ENCODE peak calls at places on chromosomes 7 and 10, in eight cellular contexts. One of them, this sample, is unnamed.

GRCh38 chr10:789831-790701 is 100.6 kb upstream of the DIP2C start:
- DNase-seq in stomach: peak
- DNase-seq in upper lobe of left lung: peak
- DNase-seq in SK-N-SH: peak
- DNase-seq in A549: no peak
- DNase-seq in transverse colon: no peak
- DNase-seq in K562: no peak
- DNase-seq in GM12878: no peak
- DNase-seq in this sample: peak

GRCh38 chr7:133542209-133542780 is 289.4 kb downstream of the EXOC4 start:
- DNase-seq in stomach: no peak
- DNase-seq in A549: no peak
- DNase-seq in transverse colon: no peak
- DNase-seq in SK-N-SH: no peak
- DNase-seq in upper lobe of left lung: no peak
- DNase-seq in K562: no peak
- DNase-seq in GM12878: no peak
- DNase-seq in this sample: no peak

GRCh38 chr10:30493609-30494530 is 59.9 kb downstream of the MAP3K8 start:
- DNase-seq in SK-N-SH: no peak
- DNase-seq in GM12878: no peak
- DNase-seq in upper lobe of left lung: no peak
- DNase-seq in A549: no peak
- DNase-seq in stomach: no peak
- DNase-seq in transverse colon: peak
- DNase-seq in K562: peak
- DNase-seq in this sample: no peak

GRCh38 chr7:73350311-73351068 is 22.5 kb downstream of the FKBP6 start:
- DNase-seq in SK-N-SH: no peak
- DNase-seq in A549: no peak
- DNase-seq in K562: no peak
- DNase-seq in transverse colon: no peak
- DNase-seq in upper lobe of left lung: no peak
- DNase-seq in GM12878: no peak
- DNase-seq in stomach: no peak
- DNase-seq in this sample: no peak

GRCh38 chr7:7596156-7596555 is 29.5 kb downstream of the MIOS start:
- DNase-seq in K562: no peak
- DNase-seq in stomach: no peak
- DNase-seq in GM12878: no peak
- DNase-seq in A549: no peak
- DNase-seq in SK-N-SH: no peak
- DNase-seq in upper lobe of left lung: no peak
- DNase-seq in transverse colon: no peak
- DNase-seq in this sample: no peak

GRCh38 chr7:31340603-31341002 is at the start of gene NEUROD6:
- DNase-seq in GM12878: no peak
- DNase-seq in stomach: no peak
- DNase-seq in SK-N-SH: no peak
- DNase-seq in upper lobe of left lung: no peak
- DNase-seq in K562: no peak
- DNase-seq in A549: no peak
- DNase-seq in transverse colon: no peak
- DNase-seq in this sample: no peak

GRCh38 chr10:46284286-46285229 is 2.2 kb upstream of the ANTXRL start:
- DNase-seq in GM12878: no peak
- DNase-seq in K562: peak
- DNase-seq in A549: peak
- DNase-seq in stomach: peak
- DNase-seq in upper lobe of left lung: peak
- DNase-seq in SK-N-SH: peak
- DNase-seq in transverse colon: peak
- DNase-seq in this sample: peak

GRCh38 chr10:62614389-62615157 is 189.9 kb upstream of the ADO start:
- DNase-seq in transverse colon: no peak
- DNase-seq in SK-N-SH: no peak
- DNase-seq in upper lobe of left lung: no peak
- DNase-seq in GM12878: peak
- DNase-seq in K562: no peak
- DNase-seq in A549: no peak
- DNase-seq in stomach: no peak
- DNase-seq in this sample: no peak

GRCh38 chr10:17209931-17210330 is 8.5 kb upstream of the TRDMT1 start:
- DNase-seq in transverse colon: no peak
- DNase-seq in K562: no peak
- DNase-seq in GM12878: no peak
- DNase-seq in stomach: no peak
- DNase-seq in A549: no peak
- DNase-seq in upper lobe of left lung: no peak
- DNase-seq in SK-N-SH: no peak
- DNase-seq in this sample: no peak

GRCh38 chr7:111796671-111797070 is 234.4 kb upstream of the IMMP2L start:
- DNase-seq in stomach: no peak
- DNase-seq in A549: no peak
- DNase-seq in GM12878: no peak
- DNase-seq in SK-N-SH: no peak
- DNase-seq in K562: no peak
- DNase-seq in upper lobe of left lung: no peak
- DNase-seq in transverse colon: no peak
- DNase-seq in this sample: no peak

GRCh38 chr10:86755454-86755739 is 1.0 kb upstream of the BMPR1A start:
- DNase-seq in A549: no peak
- DNase-seq in transverse colon: no peak
- DNase-seq in stomach: no peak
- DNase-seq in K562: no peak
- DNase-seq in upper lobe of left lung: no peak
- DNase-seq in SK-N-SH: no peak
- DNase-seq in GM12878: no peak
- DNase-seq in this sample: no peak
- H3K27ac ChIP-seq in A549: peak
- H3K27ac ChIP-seq in transverse colon: peak
- H3K27ac ChIP-seq in stomach: peak
- H3K27ac ChIP-seq in K562: peak
- H3K27ac ChIP-seq in upper lobe of left lung: peak
- H3K27ac ChIP-seq in SK-N-SH: peak
- H3K27ac ChIP-seq in GM12878: peak
- H3K27ac ChIP-seq in this sample: peak

GRCh38 chr7:36739351-36739750 is 15.1 kb upstream of the AOAH start:
- DNase-seq in A549: no peak
- DNase-seq in transverse colon: no peak
- DNase-seq in upper lobe of left lung: no peak
- DNase-seq in stomach: no peak
- DNase-seq in K562: no peak
- DNase-seq in GM12878: no peak
- DNase-seq in SK-N-SH: no peak
- DNase-seq in this sample: no peak
- TF ChIP-seq EP300 in A549: no peak
- TF ChIP-seq EP300 in transverse colon: no peak
- TF ChIP-seq EP300 in upper lobe of left lung: no peak
- TF ChIP-seq EP300 in stomach: no peak
- TF ChIP-seq EP300 in K562: no peak
- TF ChIP-seq EP300 in GM12878: no peak
- TF ChIP-seq EP300 in SK-N-SH: no peak
- TF ChIP-seq EP300 in this sample: no peak

DNA sequence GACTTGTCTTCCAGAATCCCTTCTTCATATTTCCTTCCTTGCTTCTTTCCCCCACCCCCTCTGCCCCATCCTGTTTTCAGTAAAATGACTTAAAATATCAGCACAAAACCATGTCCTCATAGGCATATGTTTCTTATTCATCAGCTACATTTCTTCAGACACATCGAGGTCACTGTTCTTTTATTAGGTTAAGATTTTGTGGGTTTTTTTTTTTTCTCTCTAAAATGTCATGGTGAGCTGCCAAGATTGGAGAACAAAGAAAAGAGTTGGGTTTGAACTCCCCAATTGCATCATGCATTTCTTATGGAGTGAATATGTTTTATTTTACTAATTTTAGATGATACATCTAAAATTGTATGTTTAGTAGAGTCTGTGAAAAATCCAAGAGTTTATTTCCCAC is 35.8 kb downstream of the LAMB4 start:
- DNase-seq in stomach: no peak
- DNase-seq in A549: no peak
- DNase-seq in SK-N-SH: no peak
- DNase-seq in GM12878: no peak
- DNase-seq in upper lobe of left lung: no peak
- DNase-seq in transverse colon: no peak
- DNase-seq in K562: no peak
- DNase-seq in this sample: no peak
- H3K27ac ChIP-seq in stomach: peak
- H3K27ac ChIP-seq in A549: peak
- H3K27ac ChIP-seq in SK-N-SH: peak
- H3K27ac ChIP-seq in GM12878: no peak
- H3K27ac ChIP-seq in upper lobe of left lung: peak
- H3K27ac ChIP-seq in transverse colon: peak
- H3K27ac ChIP-seq in K562: no peak
- H3K27ac ChIP-seq in this sample: no peak

GRCh38 chr10:123548779-123549178 is 117.4 kb upstream of the GPR26 start:
- DNase-seq in GM12878: no peak
- DNase-seq in SK-N-SH: no peak
- DNase-seq in K562: peak
- DNase-seq in upper lobe of left lung: no peak
- DNase-seq in transverse colon: no peak
- DNase-seq in stomach: no peak
- DNase-seq in A549: no peak
- DNase-seq in this sample: no peak
- TF ChIP-seq EP300 in GM12878: no peak
- TF ChIP-seq EP300 in SK-N-SH: no peak
- TF ChIP-seq EP300 in K562: no peak
- TF ChIP-seq EP300 in upper lobe of left lung: no peak
- TF ChIP-seq EP300 in transverse colon: no peak
- TF ChIP-seq EP300 in stomach: no peak
- TF ChIP-seq EP300 in A549: no peak
- TF ChIP-seq EP300 in this sample: no peak

GRCh38 chr10:124944982-124945381 is 3.1 kb downstream of the ZRANB1 start:
- DNase-seq in A549: no peak
- DNase-seq in SK-N-SH: no peak
- DNase-seq in GM12878: no peak
- DNase-seq in upper lobe of left lung: no peak
- DNase-seq in stomach: no peak
- DNase-seq in K562: no peak
- DNase-seq in transverse colon: no peak
- DNase-seq in this sample: no peak

GRCh38 chr10:124943301-124944092 is 1.6 kb downstream of the ZRANB1 start:
- DNase-seq in stomach: no peak
- DNase-seq in upper lobe of left lung: no peak
- DNase-seq in transverse colon: no peak
- DNase-seq in SK-N-SH: no peak
- DNase-seq in A549: no peak
- DNase-seq in K562: no peak
- DNase-seq in GM12878: no peak
- DNase-seq in this sample: no peak

GRCh38 chr10:124941823-124942222 is at the start of gene ZRANB1:
- DNase-seq in transverse colon: no peak
- DNase-seq in A549: no peak
- DNase-seq in GM12878: no peak
- DNase-seq in K562: no peak
- DNase-seq in SK-N-SH: no peak
- DNase-seq in upper lobe of left lung: no peak
- DNase-seq in stomach: no peak
- DNase-seq in this sample: no peak

GRCh38 chr10:124939290-124939689 is 2.6 kb upstream of the ZRANB1 start:
- DNase-seq in A549: no peak
- DNase-seq in transverse colon: no peak
- DNase-seq in K562: no peak
- DNase-seq in SK-N-SH: no peak
- DNase-seq in upper lobe of left lung: no peak
- DNase-seq in stomach: no peak
- DNase-seq in GM12878: no peak
- DNase-seq in this sample: no peak

DNA sequence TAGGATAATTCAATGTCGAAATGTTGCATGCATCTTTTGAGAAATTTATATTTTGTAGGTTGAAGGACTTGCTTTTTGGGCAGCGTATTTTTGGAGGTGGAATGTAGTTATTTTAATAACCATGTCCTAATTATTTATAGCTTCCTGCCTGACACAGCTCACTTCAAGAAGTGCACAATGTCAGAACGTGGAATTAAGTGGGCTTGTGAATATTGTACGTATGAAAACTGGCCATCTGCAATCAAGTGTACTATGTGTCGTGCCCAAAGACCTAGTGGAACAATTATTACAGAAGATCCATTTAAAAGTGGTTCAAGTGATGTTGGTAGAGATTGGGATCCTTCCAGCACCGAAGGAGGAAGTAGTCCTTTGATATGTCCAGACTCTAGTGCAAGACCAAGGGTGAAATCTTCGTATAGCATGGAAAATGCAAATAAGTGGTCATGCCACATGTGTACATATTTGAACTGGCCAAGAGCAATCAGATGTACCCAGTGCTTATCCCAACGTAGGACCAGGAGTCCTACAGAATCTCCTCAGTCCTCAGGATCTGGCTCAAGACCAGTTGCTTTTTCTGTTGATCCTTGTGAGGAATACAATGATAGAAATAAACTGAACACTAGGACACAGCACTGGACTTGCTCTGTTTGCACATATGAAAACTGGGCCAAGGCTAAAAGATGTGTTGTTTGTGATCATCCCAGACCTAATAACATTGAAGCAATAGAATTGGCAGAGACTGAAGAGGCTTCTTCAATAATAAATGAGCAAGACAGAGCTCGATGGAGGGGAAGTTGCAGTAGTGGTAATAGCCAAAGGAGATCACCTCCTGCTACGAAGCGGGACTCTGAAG is 620 bp downstream of the ZRANB1 start:
- DNase-seq in A549: no peak
- DNase-seq in upper lobe of left lung: no peak
- DNase-seq in stomach: no peak
- DNase-seq in K562: no peak
- DNase-seq in SK-N-SH: no peak
- DNase-seq in GM12878: no peak
- DNase-seq in transverse colon: no peak
- DNase-seq in this sample: no peak
- H3K27ac ChIP-seq in A549: no peak
- H3K27ac ChIP-seq in upper lobe of left lung: peak
- H3K27ac ChIP-seq in stomach: peak
- H3K27ac ChIP-seq in K562: no peak
- H3K27ac ChIP-seq in SK-N-SH: no peak
- H3K27ac ChIP-seq in GM12878: no peak
- H3K27ac ChIP-seq in transverse colon: no peak
- H3K27ac ChIP-seq in this sample: peak

DNA sequence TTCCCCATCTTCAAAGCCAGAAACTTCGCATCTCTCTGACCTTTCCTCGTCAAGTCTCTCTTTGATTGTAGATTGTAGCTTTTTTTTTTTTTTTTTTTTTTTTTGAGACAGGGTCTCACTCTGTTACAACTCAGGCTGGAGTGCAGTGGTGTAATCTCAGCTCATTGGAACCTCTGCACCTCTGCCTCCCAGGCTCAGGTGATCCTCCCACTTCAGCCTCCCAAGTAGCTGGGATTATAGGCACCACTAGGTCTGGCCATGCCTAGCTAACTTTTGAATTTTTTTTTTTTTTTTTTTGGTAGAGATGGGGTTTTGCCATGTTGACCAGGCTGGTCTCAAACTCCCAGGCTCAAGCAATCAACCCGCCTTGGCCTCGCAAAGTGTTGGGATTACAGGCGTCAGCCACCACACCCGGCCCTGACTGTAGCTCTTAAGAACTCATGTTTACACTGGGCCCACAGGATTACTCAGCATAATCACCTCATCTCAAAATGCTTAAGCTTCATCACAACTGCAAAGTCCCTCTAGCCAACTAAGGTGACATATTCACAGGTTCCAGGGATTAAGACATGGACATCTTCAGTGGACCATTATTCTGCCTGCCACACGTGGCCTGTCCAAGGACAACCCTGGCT is 11.7 kb downstream of the POLL start:
- DNase-seq in K562: peak
- DNase-seq in GM12878: no peak
- DNase-seq in stomach: no peak
- DNase-seq in upper lobe of left lung: no peak
- DNase-seq in transverse colon: no peak
- DNase-seq in SK-N-SH: no peak
- DNase-seq in A549: no peak
- DNase-seq in this sample: no peak
- TF ChIP-seq EP300 in K562: no peak
- TF ChIP-seq EP300 in GM12878: no peak
- TF ChIP-seq EP300 in stomach: no peak
- TF ChIP-seq EP300 in upper lobe of left lung: no peak
- TF ChIP-seq EP300 in transverse colon: no peak
- TF ChIP-seq EP300 in SK-N-SH: no peak
- TF ChIP-seq EP300 in A549: no peak
- TF ChIP-seq EP300 in this sample: no peak

This sample was measured in ovary.